ENCODE peak calls at places on chromosome 1, in six cellular contexts. One of them, this sample, is unnamed.

GRCh38 chr1:169879034-169879835 is 14.5 kb downstream of the SCYL3 start:
- DNase-seq in fibroblast of lung: peak
- DNase-seq in CD4-positive, CD25-positive, alpha-beta regulatory T cell: no peak
- DNase-seq in body of pancreas: no peak
- DNase-seq in testis: no peak
- DNase-seq in PC-9: no peak
- DNase-seq in this sample: no peak

GRCh38 chr1:46466477-46467182 is 23.0 kb upstream of the DMBX1 start:
- DNase-seq in fibroblast of lung: peak
- DNase-seq in body of pancreas: peak
- DNase-seq in PC-9: no peak
- DNase-seq in CD4-positive, CD25-positive, alpha-beta regulatory T cell: no peak
- DNase-seq in testis: peak
- DNase-seq in this sample: no peak

GRCh38 chr1:9362488-9362887 is 69.8 kb downstream of the SPSB1 start:
- DNase-seq in testis: no peak
- DNase-seq in fibroblast of lung: no peak
- DNase-seq in PC-9: no peak
- DNase-seq in body of pancreas: no peak
- DNase-seq in CD4-positive, CD25-positive, alpha-beta regulatory T cell: no peak
- DNase-seq in this sample: no peak

GRCh38 chr1:183032122-183032921 is 9.1 kb downstream of the LAMC1 start:
- DNase-seq in PC-9: no peak
- DNase-seq in testis: no peak
- DNase-seq in fibroblast of lung: peak
- DNase-seq in CD4-positive, CD25-positive, alpha-beta regulatory T cell: no peak
- DNase-seq in body of pancreas: no peak
- DNase-seq in this sample: no peak

GRCh38 chr1:158101944-158102343 is 78.8 kb upstream of the CD1D start:
- DNase-seq in CD4-positive, CD25-positive, alpha-beta regulatory T cell: no peak
- DNase-seq in PC-9: no peak
- DNase-seq in body of pancreas: no peak
- DNase-seq in fibroblast of lung: peak
- DNase-seq in testis: no peak
- DNase-seq in this sample: no peak

GRCh38 chr1:20663969-20664715 is 3.0 kb upstream of the DDOST start:
- DNase-seq in fibroblast of lung: no peak
- DNase-seq in CD4-positive, CD25-positive, alpha-beta regulatory T cell: no peak
- DNase-seq in body of pancreas: no peak
- DNase-seq in testis: no peak
- DNase-seq in PC-9: no peak
- DNase-seq in this sample: no peak

GRCh38 chr1:172397221-172397620 is 23.3 kb upstream of the C1orf105 start:
- DNase-seq in CD4-positive, CD25-positive, alpha-beta regulatory T cell: peak
- DNase-seq in PC-9: no peak
- DNase-seq in testis: no peak
- DNase-seq in fibroblast of lung: peak
- DNase-seq in body of pancreas: no peak
- DNase-seq in this sample: no peak

GRCh38 chr1:8985915-8986813 is 40.1 kb downstream of the SLC2A7 start:
- DNase-seq in testis: peak
- DNase-seq in body of pancreas: peak
- DNase-seq in CD4-positive, CD25-positive, alpha-beta regulatory T cell: no peak
- DNase-seq in fibroblast of lung: peak
- DNase-seq in PC-9: peak
- DNase-seq in this sample: no peak

GRCh38 chr1:55609630-55610029 is 394.5 kb upstream of the USP24 start:
- DNase-seq in body of pancreas: no peak
- DNase-seq in testis: no peak
- DNase-seq in CD4-positive, CD25-positive, alpha-beta regulatory T cell: no peak
- DNase-seq in fibroblast of lung: no peak
- DNase-seq in PC-9: no peak
- DNase-seq in this sample: no peak

GRCh38 chr1:10434590-10434989 is 4.4 kb downstream of the CENPS start:
- DNase-seq in fibroblast of lung: no peak
- DNase-seq in CD4-positive, CD25-positive, alpha-beta regulatory T cell: no peak
- DNase-seq in PC-9: no peak
- DNase-seq in body of pancreas: no peak
- DNase-seq in testis: no peak
- DNase-seq in this sample: no peak

GRCh38 chr1:220879509-220880366 is 495 bp downstream of the HLX start:
- DNase-seq in testis: no peak
- DNase-seq in fibroblast of lung: peak
- DNase-seq in body of pancreas: peak
- DNase-seq in CD4-positive, CD25-positive, alpha-beta regulatory T cell: no peak
- DNase-seq in PC-9: peak
- DNase-seq in this sample: no peak

GRCh38 chr1:243701872-243702271 is 148.2 kb downstream of the AKT3 start:
- DNase-seq in PC-9: no peak
- DNase-seq in testis: no peak
- DNase-seq in CD4-positive, CD25-positive, alpha-beta regulatory T cell: no peak
- DNase-seq in body of pancreas: no peak
- DNase-seq in fibroblast of lung: no peak
- DNase-seq in this sample: no peak

GRCh38 chr1:33014464-33015170 is 22.1 kb downstream of the AK2 start:
- DNase-seq in PC-9: no peak
- DNase-seq in body of pancreas: no peak
- DNase-seq in testis: no peak
- DNase-seq in fibroblast of lung: no peak
- DNase-seq in CD4-positive, CD25-positive, alpha-beta regulatory T cell: no peak
- DNase-seq in this sample: no peak

GRCh38 chr1:201643835-201644104 is 104.8 kb downstream of the NAV1 start:
- DNase-seq in CD4-positive, CD25-positive, alpha-beta regulatory T cell: no peak
- DNase-seq in testis: no peak
- DNase-seq in PC-9: no peak
- DNase-seq in body of pancreas: no peak
- DNase-seq in fibroblast of lung: no peak
- DNase-seq in this sample: no peak

GRCh38 chr1:3717041-3717714 is 35.1 kb upstream of the CCDC27 start:
- DNase-seq in PC-9: no peak
- DNase-seq in CD4-positive, CD25-positive, alpha-beta regulatory T cell: no peak
- DNase-seq in testis: no peak
- DNase-seq in fibroblast of lung: no peak
- DNase-seq in body of pancreas: no peak
- DNase-seq in this sample: no peak

GRCh38 chr1:26790551-26790953 is 2.8 kb downstream of the PIGV start:
- DNase-seq in body of pancreas: no peak
- DNase-seq in fibroblast of lung: no peak
- DNase-seq in testis: no peak
- DNase-seq in CD4-positive, CD25-positive, alpha-beta regulatory T cell: peak
- DNase-seq in PC-9: peak
- DNase-seq in this sample: no peak

GRCh38 chr1:150808134-150808533 is at the start of gene CTSK:
- DNase-seq in testis: peak
- DNase-seq in fibroblast of lung: no peak
- DNase-seq in body of pancreas: no peak
- DNase-seq in CD4-positive, CD25-positive, alpha-beta regulatory T cell: no peak
- DNase-seq in PC-9: no peak
- DNase-seq in this sample: no peak

GRCh38 chr1:228289996-228290881 is 82.4 kb downstream of the OBSCN start:
- DNase-seq in body of pancreas: no peak
- DNase-seq in PC-9: no peak
- DNase-seq in CD4-positive, CD25-positive, alpha-beta regulatory T cell: no peak
- DNase-seq in testis: no peak
- DNase-seq in fibroblast of lung: no peak
- DNase-seq in this sample: no peak

GRCh38 chr1:63890468-63890867 is 116.7 kb downstream of the ROR1 start:
- DNase-seq in fibroblast of lung: no peak
- DNase-seq in testis: no peak
- DNase-seq in PC-9: no peak
- DNase-seq in CD4-positive, CD25-positive, alpha-beta regulatory T cell: no peak
- DNase-seq in body of pancreas: no peak
- DNase-seq in this sample: no peak

GRCh38 chr1:171263915-171264314 is 15.6 kb downstream of the FMO1 start:
- DNase-seq in CD4-positive, CD25-positive, alpha-beta regulatory T cell: no peak
- DNase-seq in PC-9: no peak
- DNase-seq in body of pancreas: no peak
- DNase-seq in fibroblast of lung: no peak
- DNase-seq in testis: no peak
- DNase-seq in this sample: no peak

GRCh38 chr1:169105434-169106094 is 926 bp upstream of the ATP1B1 start:
- DNase-seq in body of pancreas: peak
- DNase-seq in PC-9: peak
- DNase-seq in testis: peak
- DNase-seq in fibroblast of lung: peak
- DNase-seq in CD4-positive, CD25-positive, alpha-beta regulatory T cell: peak
- DNase-seq in this sample: peak

GRCh38 chr1:228152918-228153258 is 3.2 kb downstream of the GJC2 start:
- DNase-seq in fibroblast of lung: no peak
- DNase-seq in PC-9: no peak
- DNase-seq in CD4-positive, CD25-positive, alpha-beta regulatory T cell: no peak
- DNase-seq in testis: no peak
- DNase-seq in body of pancreas: no peak
- DNase-seq in this sample: no peak

GRCh38 chr1:186194107-186194756 is 180.8 kb downstream of the TPR start:
- DNase-seq in body of pancreas: no peak
- DNase-seq in fibroblast of lung: no peak
- DNase-seq in CD4-positive, CD25-positive, alpha-beta regulatory T cell: no peak
- DNase-seq in testis: no peak
- DNase-seq in PC-9: no peak
- DNase-seq in this sample: no peak

GRCh38 chr1:31380181-31380580 is 7.3 kb upstream of the FABP3 start:
- DNase-seq in PC-9: no peak
- DNase-seq in fibroblast of lung: no peak
- DNase-seq in CD4-positive, CD25-positive, alpha-beta regulatory T cell: no peak
- DNase-seq in body of pancreas: no peak
- DNase-seq in testis: no peak
- DNase-seq in this sample: no peak

GRCh38 chr1:19165501-19165900 is 44.6 kb downstream of the UBR4 start:
- DNase-seq in fibroblast of lung: peak
- DNase-seq in body of pancreas: no peak
- DNase-seq in PC-9: no peak
- DNase-seq in testis: no peak
- DNase-seq in CD4-positive, CD25-positive, alpha-beta regulatory T cell: no peak
- DNase-seq in this sample: no peak

GRCh38 chr1:78091215-78091813 is 45.5 kb downstream of the GIPC2 start:
- DNase-seq in body of pancreas: no peak
- DNase-seq in CD4-positive, CD25-positive, alpha-beta regulatory T cell: no peak
- DNase-seq in PC-9: no peak
- DNase-seq in testis: peak
- DNase-seq in fibroblast of lung: no peak
- DNase-seq in this sample: no peak

GRCh38 chr1:228212415-228212965 is 4.6 kb downstream of the OBSCN start:
- DNase-seq in fibroblast of lung: no peak
- DNase-seq in CD4-positive, CD25-positive, alpha-beta regulatory T cell: no peak
- DNase-seq in PC-9: no peak
- DNase-seq in body of pancreas: no peak
- DNase-seq in testis: no peak
- DNase-seq in this sample: no peak

GRCh38 chr1:150970818-150971582 is 3.6 kb downstream of the CERS2 start:
- DNase-seq in PC-9: no peak
- DNase-seq in CD4-positive, CD25-positive, alpha-beta regulatory T cell: no peak
- DNase-seq in testis: peak
- DNase-seq in body of pancreas: peak
- DNase-seq in fibroblast of lung: no peak
- DNase-seq in this sample: no peak

GRCh38 chr1:209094384-209094783 is 489.1 kb upstream of the CAMK1G start:
- DNase-seq in CD4-positive, CD25-positive, alpha-beta regulatory T cell: no peak
- DNase-seq in fibroblast of lung: no peak
- DNase-seq in body of pancreas: no peak
- DNase-seq in PC-9: no peak
- DNase-seq in testis: no peak
- DNase-seq in this sample: no peak

GRCh38 chr1:231729541-231729940 is 103.0 kb downstream of the DISC1 start:
- DNase-seq in testis: no peak
- DNase-seq in PC-9: no peak
- DNase-seq in body of pancreas: no peak
- DNase-seq in fibroblast of lung: no peak
- DNase-seq in CD4-positive, CD25-positive, alpha-beta regulatory T cell: no peak
- DNase-seq in this sample: no peak

GRCh38 chr1:231731262-231731661 is 104.7 kb downstream of the DISC1 start:
- DNase-seq in CD4-positive, CD25-positive, alpha-beta regulatory T cell: no peak
- DNase-seq in testis: no peak
- DNase-seq in fibroblast of lung: no peak
- DNase-seq in body of pancreas: no peak
- DNase-seq in PC-9: no peak
- DNase-seq in this sample: no peak

GRCh38 chr1:231733672-231734071 is 107.1 kb downstream of the DISC1 start:
- DNase-seq in body of pancreas: no peak
- DNase-seq in CD4-positive, CD25-positive, alpha-beta regulatory T cell: no peak
- DNase-seq in PC-9: no peak
- DNase-seq in testis: no peak
- DNase-seq in fibroblast of lung: no peak
- DNase-seq in this sample: no peak

GRCh38 chr1:231734417-231734816 is 107.8 kb downstream of the DISC1 start:
- DNase-seq in CD4-positive, CD25-positive, alpha-beta regulatory T cell: peak
- DNase-seq in fibroblast of lung: peak
- DNase-seq in testis: no peak
- DNase-seq in PC-9: no peak
- DNase-seq in body of pancreas: peak
- DNase-seq in this sample: no peak

GRCh38 chr1:231733063-231733462 is 106.5 kb downstream of the DISC1 start:
- DNase-seq in body of pancreas: no peak
- DNase-seq in PC-9: no peak
- DNase-seq in CD4-positive, CD25-positive, alpha-beta regulatory T cell: no peak
- DNase-seq in fibroblast of lung: no peak
- DNase-seq in testis: no peak
- DNase-seq in this sample: no peak
- H3K27ac ChIP-seq in body of pancreas: no peak
- H3K27ac ChIP-seq in PC-9: no peak
- H3K27ac ChIP-seq in CD4-positive, CD25-positive, alpha-beta regulatory T cell: no peak
- H3K27ac ChIP-seq in fibroblast of lung: no peak
- H3K27ac ChIP-seq in testis: no peak
- H3K27ac ChIP-seq in this sample: no peak

GRCh38 chr1:244876228-244876910 is 12.0 kb upstream of the HNRNPU start:
- DNase-seq in body of pancreas: no peak
- DNase-seq in PC-9: peak
- DNase-seq in CD4-positive, CD25-positive, alpha-beta regulatory T cell: no peak
- DNase-seq in fibroblast of lung: no peak
- DNase-seq in testis: no peak
- DNase-seq in this sample: no peak
- H3K27ac ChIP-seq in body of pancreas: no peak
- H3K27ac ChIP-seq in PC-9: no peak
- H3K27ac ChIP-seq in CD4-positive, CD25-positive, alpha-beta regulatory T cell: no peak
- H3K27ac ChIP-seq in fibroblast of lung: no peak
- H3K27ac ChIP-seq in testis: no peak
- H3K27ac ChIP-seq in this sample: no peak

DNA sequence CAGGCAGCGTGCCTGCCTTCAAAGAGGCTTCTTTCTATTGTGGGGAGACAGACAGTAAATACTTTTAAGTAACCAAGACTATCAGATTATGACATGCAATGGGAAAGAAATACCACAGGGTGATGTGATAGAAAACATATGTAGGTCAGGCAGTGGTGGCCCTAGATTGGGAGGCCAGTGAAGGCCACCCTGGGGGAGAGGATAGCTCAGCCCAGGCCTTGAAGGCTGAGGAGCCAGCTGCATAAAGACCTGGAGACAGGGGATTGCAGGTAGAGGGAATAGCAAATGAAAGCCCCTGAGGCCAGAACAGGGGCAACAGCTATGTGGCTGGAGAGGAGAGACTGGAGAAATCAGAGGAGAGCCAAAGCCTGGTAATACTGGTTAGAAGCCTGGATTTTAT is 4.0 kb downstream of the SOX13 start:
- DNase-seq in body of pancreas: no peak
- DNase-seq in PC-9: no peak
- DNase-seq in CD4-positive, CD25-positive, alpha-beta regulatory T cell: no peak
- DNase-seq in testis: no peak
- DNase-seq in fibroblast of lung: no peak
- DNase-seq in this sample: no peak
- H3K27ac ChIP-seq in body of pancreas: peak
- H3K27ac ChIP-seq in PC-9: peak
- H3K27ac ChIP-seq in CD4-positive, CD25-positive, alpha-beta regulatory T cell: no peak
- H3K27ac ChIP-seq in testis: no peak
- H3K27ac ChIP-seq in fibroblast of lung: no peak
- H3K27ac ChIP-seq in this sample: no peak

GRCh38 chr1:207923561-207923960 is 12.6 kb upstream of the CD34 start:
- DNase-seq in testis: no peak
- DNase-seq in CD4-positive, CD25-positive, alpha-beta regulatory T cell: no peak
- DNase-seq in body of pancreas: no peak
- DNase-seq in fibroblast of lung: no peak
- DNase-seq in PC-9: no peak
- DNase-seq in this sample: no peak
- H3K27ac ChIP-seq in testis: peak
- H3K27ac ChIP-seq in CD4-positive, CD25-positive, alpha-beta regulatory T cell: no peak
- H3K27ac ChIP-seq in body of pancreas: no peak
- H3K27ac ChIP-seq in fibroblast of lung: no peak
- H3K27ac ChIP-seq in PC-9: no peak
- H3K27ac ChIP-seq in this sample: no peak